ENCODE peak calls at places on chromosomes 5 and 9, in seven cellular contexts. One of them, this sample, is unnamed.

GRCh38 chr9:133467101-133467500 is 7.3 kb downstream of the CACFD1 start:
- DNase-seq in pancreas: peak; percentile 35
- DNase-seq in GM12865: no peak
- DNase-seq in MCF 10A: no peak
- DNase-seq in GM20000: no peak
- DNase-seq in thoracic aorta: no peak
- DNase-seq in neural crest cell: no peak
- DNase-seq in this sample: peak; percentile 38

GRCh38 chr9:108213516-108213915 is 642.3 kb downstream of the ACTL7B start:
- DNase-seq in pancreas: no peak
- DNase-seq in GM12865: no peak
- DNase-seq in MCF 10A: no peak
- DNase-seq in GM20000: no peak
- DNase-seq in thoracic aorta: no peak
- DNase-seq in neural crest cell: no peak
- DNase-seq in this sample: no peak

GRCh38 chr5:169012471-169012870 is 288.5 kb downstream of the SLIT3 start:
- DNase-seq in pancreas: no peak
- DNase-seq in GM12865: no peak
- DNase-seq in MCF 10A: no peak
- DNase-seq in GM20000: no peak
- DNase-seq in thoracic aorta: no peak
- DNase-seq in neural crest cell: no peak
- DNase-seq in this sample: no peak

GRCh38 chr9:92728831-92729734 is 35.5 kb downstream of the BICD2 start:
- DNase-seq in pancreas: peak; percentile 39
- DNase-seq in GM12865: peak; percentile 69
- DNase-seq in MCF 10A: no peak
- DNase-seq in GM20000: peak; percentile 73
- DNase-seq in thoracic aorta: no peak
- DNase-seq in neural crest cell: no peak
- DNase-seq in this sample: peak; percentile 30

GRCh38 chr9:1604942-1605560 is 410.1 kb upstream of the SMARCA2 start:
- DNase-seq in pancreas: no peak
- DNase-seq in GM12865: peak; percentile 70
- DNase-seq in MCF 10A: peak; percentile 56
- DNase-seq in GM20000: peak; percentile 51
- DNase-seq in thoracic aorta: no peak
- DNase-seq in neural crest cell: no peak
- DNase-seq in this sample: no peak

GRCh38 chr9:109799792-109800191 is 19.8 kb downstream of the PALM2AKAP2 start:
- DNase-seq in pancreas: no peak
- DNase-seq in GM12865: no peak
- DNase-seq in MCF 10A: no peak
- DNase-seq in GM20000: no peak
- DNase-seq in thoracic aorta: no peak
- DNase-seq in neural crest cell: no peak
- DNase-seq in this sample: no peak

GRCh38 chr9:112535811-112536210 is 49.2 kb downstream of the KIAA1958 start:
- DNase-seq in pancreas: no peak
- DNase-seq in GM12865: no peak
- DNase-seq in MCF 10A: no peak
- DNase-seq in GM20000: no peak
- DNase-seq in thoracic aorta: no peak
- DNase-seq in neural crest cell: no peak
- DNase-seq in this sample: no peak

GRCh38 chr5:158162479-158162878 is 303.5 kb upstream of the CLINT1 start:
- DNase-seq in pancreas: no peak
- DNase-seq in GM12865: no peak
- DNase-seq in MCF 10A: no peak
- DNase-seq in GM20000: no peak
- DNase-seq in thoracic aorta: no peak
- DNase-seq in neural crest cell: no peak
- DNase-seq in this sample: no peak

GRCh38 chr5:71699751-71700150 is 19.3 kb upstream of the CARTPT start:
- DNase-seq in pancreas: no peak
- DNase-seq in GM12865: no peak
- DNase-seq in MCF 10A: no peak
- DNase-seq in GM20000: no peak
- DNase-seq in thoracic aorta: no peak
- DNase-seq in neural crest cell: no peak
- DNase-seq in this sample: no peak

GRCh38 chr5:170393958-170394357 is 4.8 kb upstream of the KCNMB1 start:
- DNase-seq in pancreas: no peak
- DNase-seq in GM12865: no peak
- DNase-seq in MCF 10A: no peak
- DNase-seq in GM20000: no peak
- DNase-seq in thoracic aorta: no peak
- DNase-seq in neural crest cell: no peak
- DNase-seq in this sample: no peak

GRCh38 chr5:137461636-137462596 is 37.2 kb downstream of the SPOCK1 start:
- DNase-seq in pancreas: no peak
- DNase-seq in GM12865: no peak
- DNase-seq in MCF 10A: no peak
- DNase-seq in GM20000: no peak
- DNase-seq in thoracic aorta: no peak
- DNase-seq in neural crest cell: no peak
- DNase-seq in this sample: no peak

GRCh38 chr9:119369670-119370366 is 583 bp upstream of the BRINP1 start:
- DNase-seq in pancreas: no peak
- DNase-seq in GM12865: no peak
- DNase-seq in MCF 10A: no peak
- DNase-seq in GM20000: no peak
- DNase-seq in thoracic aorta: no peak
- DNase-seq in neural crest cell: no peak
- DNase-seq in this sample: no peak

GRCh38 chr5:88818296-88818695 is 64.7 kb downstream of the MEF2C start:
- DNase-seq in pancreas: no peak
- DNase-seq in GM12865: no peak
- DNase-seq in MCF 10A: no peak
- DNase-seq in GM20000: no peak
- DNase-seq in thoracic aorta: no peak
- DNase-seq in neural crest cell: no peak
- DNase-seq in this sample: no peak

GRCh38 chr5:57033103-57033502 is 81.2 kb upstream of the MIER3 start:
- DNase-seq in pancreas: no peak
- DNase-seq in GM12865: no peak
- DNase-seq in MCF 10A: peak; percentile 84
- DNase-seq in GM20000: no peak
- DNase-seq in thoracic aorta: no peak
- DNase-seq in neural crest cell: no peak
- DNase-seq in this sample: no peak

GRCh38 chr5:109951348-109951747 is 261.6 kb downstream of the MAN2A1 start:
- DNase-seq in pancreas: no peak
- DNase-seq in GM12865: no peak
- DNase-seq in MCF 10A: no peak
- DNase-seq in GM20000: no peak
- DNase-seq in thoracic aorta: no peak
- DNase-seq in neural crest cell: no peak
- DNase-seq in this sample: no peak

GRCh38 chr9:3848445-3849114 is 322.8 kb upstream of the RFX3 start:
- DNase-seq in pancreas: no peak
- DNase-seq in GM12865: no peak
- DNase-seq in MCF 10A: peak; percentile 46
- DNase-seq in GM20000: no peak
- DNase-seq in thoracic aorta: no peak
- DNase-seq in neural crest cell: peak; percentile 51
- DNase-seq in this sample: peak; percentile 66

GRCh38 chr9:93949694-93950449 is 5.3 kb downstream of the BARX1 start:
- DNase-seq in pancreas: no peak
- DNase-seq in GM12865: no peak
- DNase-seq in MCF 10A: peak; percentile 22
- DNase-seq in GM20000: no peak
- DNase-seq in thoracic aorta: no peak
- DNase-seq in neural crest cell: no peak
- DNase-seq in this sample: no peak
- TF ChIP-seq CTCF in pancreas: no peak
- TF ChIP-seq CTCF in GM12865: no peak
- TF ChIP-seq CTCF in MCF 10A: no peak
- TF ChIP-seq CTCF in GM20000: no peak
- TF ChIP-seq CTCF in thoracic aorta: no peak
- TF ChIP-seq CTCF in neural crest cell: no peak
- TF ChIP-seq CTCF in this sample: no peak

GRCh38 chr9:74645007-74645639 is 148.0 kb downstream of the RORB start:
- DNase-seq in pancreas: no peak
- DNase-seq in GM12865: peak; percentile 23
- DNase-seq in MCF 10A: peak; percentile 33
- DNase-seq in GM20000: peak; percentile 7
- DNase-seq in thoracic aorta: no peak
- DNase-seq in neural crest cell: peak; percentile 17
- DNase-seq in this sample: peak; percentile 11
- TF ChIP-seq CTCF in pancreas: peak; percentile 27
- TF ChIP-seq CTCF in GM12865: peak; percentile 52
- TF ChIP-seq CTCF in MCF 10A: peak; percentile 64
- TF ChIP-seq CTCF in GM20000: peak; percentile 19
- TF ChIP-seq CTCF in thoracic aorta: no peak
- TF ChIP-seq CTCF in neural crest cell: peak; percentile 76
- TF ChIP-seq CTCF in this sample: peak; percentile 59

DNA sequence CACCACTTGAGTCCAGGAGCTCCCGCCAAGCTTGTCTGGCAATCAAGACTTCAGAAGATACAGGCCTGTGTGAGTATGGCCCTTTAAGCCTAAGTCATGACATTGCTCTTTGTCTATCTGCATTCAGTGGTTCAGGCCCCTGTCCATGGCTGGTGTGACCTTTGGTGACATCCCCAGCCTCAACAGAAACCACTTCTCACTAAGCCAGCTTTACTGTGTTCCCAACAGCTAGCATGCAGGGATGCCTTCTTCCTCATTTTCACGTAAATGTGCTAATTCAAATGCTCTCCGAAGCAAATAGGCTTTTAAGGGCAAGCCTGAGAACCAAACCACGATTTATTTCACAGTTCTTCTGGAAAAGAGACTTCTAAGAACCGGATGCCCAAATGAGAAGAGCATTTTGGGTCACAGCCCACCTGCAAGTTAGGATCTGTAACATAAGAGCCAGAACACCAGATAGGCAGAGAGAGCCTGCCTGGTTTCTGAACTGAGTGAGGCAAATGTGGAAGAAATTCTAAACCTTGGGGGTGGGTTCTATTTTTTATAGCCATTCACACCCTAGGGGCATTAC is 14.9 kb downstream of the CD180 start:
- DNase-seq in pancreas: no peak
- DNase-seq in GM12865: no peak
- DNase-seq in MCF 10A: no peak
- DNase-seq in GM20000: no peak
- DNase-seq in thoracic aorta: no peak
- DNase-seq in neural crest cell: no peak
- DNase-seq in this sample: no peak
- TF ChIP-seq CTCF in pancreas: no peak
- TF ChIP-seq CTCF in GM12865: no peak
- TF ChIP-seq CTCF in MCF 10A: no peak
- TF ChIP-seq CTCF in GM20000: no peak
- TF ChIP-seq CTCF in thoracic aorta: no peak
- TF ChIP-seq CTCF in neural crest cell: no peak
- TF ChIP-seq CTCF in this sample: no peak

GRCh38 chr9:127455299-127455992 is 4.1 kb downstream of the LRSAM1 start:
- DNase-seq in pancreas: peak; percentile 72
- DNase-seq in GM12865: peak; percentile 30
- DNase-seq in MCF 10A: peak; percentile 32
- DNase-seq in GM20000: no peak
- DNase-seq in thoracic aorta: no peak
- DNase-seq in neural crest cell: no peak
- DNase-seq in this sample: no peak
- TF ChIP-seq CTCF in pancreas: no peak
- TF ChIP-seq CTCF in GM12865: peak; percentile 38
- TF ChIP-seq CTCF in MCF 10A: peak; percentile 26
- TF ChIP-seq CTCF in GM20000: no peak
- TF ChIP-seq CTCF in thoracic aorta: no peak
- TF ChIP-seq CTCF in neural crest cell: peak; percentile 29
- TF ChIP-seq CTCF in this sample: no peak

DNA sequence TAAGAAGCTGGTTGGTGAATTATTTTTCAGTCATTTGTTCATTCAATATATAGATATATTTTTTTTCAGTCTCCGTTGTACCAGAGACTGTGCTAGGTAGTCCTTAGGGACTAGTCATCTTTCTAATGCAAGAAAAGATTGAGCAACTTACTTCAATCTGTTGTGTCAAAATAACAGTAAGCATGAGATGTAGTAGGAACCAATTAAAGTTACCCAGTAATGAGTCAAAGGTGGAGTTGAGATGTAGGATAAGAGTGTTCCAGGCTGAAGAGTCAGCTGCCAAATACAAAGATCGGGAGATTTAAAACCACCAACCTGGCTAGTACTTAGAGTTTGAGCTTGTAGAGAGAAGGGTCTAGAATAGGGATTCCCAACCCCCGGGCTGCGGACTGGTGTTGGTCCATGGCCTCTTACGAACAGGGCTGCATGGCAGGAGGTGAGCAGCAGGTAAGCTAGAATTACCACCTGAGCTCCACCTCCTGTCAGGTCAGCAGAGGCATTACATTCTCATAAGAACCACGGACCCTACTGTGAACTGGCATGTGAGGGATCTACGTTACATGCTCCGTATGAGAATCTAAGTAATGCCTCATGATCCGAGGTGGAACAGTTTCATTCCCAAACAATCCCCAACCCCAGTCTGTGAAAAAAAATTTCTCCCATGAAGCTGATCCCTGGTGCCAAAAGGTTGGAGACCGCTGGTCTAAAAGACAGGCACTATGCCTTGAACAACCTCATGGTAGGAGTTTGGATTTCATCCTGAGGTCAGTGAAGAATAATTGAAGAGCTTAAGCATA is 1241.5 kb upstream of the WWC1 start:
- DNase-seq in pancreas: no peak
- DNase-seq in GM12865: no peak
- DNase-seq in MCF 10A: peak; percentile 69
- DNase-seq in GM20000: no peak
- DNase-seq in thoracic aorta: no peak
- DNase-seq in neural crest cell: no peak
- DNase-seq in this sample: no peak
- TF ChIP-seq CTCF in pancreas: no peak
- TF ChIP-seq CTCF in GM12865: no peak
- TF ChIP-seq CTCF in MCF 10A: no peak
- TF ChIP-seq CTCF in GM20000: no peak
- TF ChIP-seq CTCF in thoracic aorta: no peak
- TF ChIP-seq CTCF in neural crest cell: no peak
- TF ChIP-seq CTCF in this sample: no peak

DNA sequence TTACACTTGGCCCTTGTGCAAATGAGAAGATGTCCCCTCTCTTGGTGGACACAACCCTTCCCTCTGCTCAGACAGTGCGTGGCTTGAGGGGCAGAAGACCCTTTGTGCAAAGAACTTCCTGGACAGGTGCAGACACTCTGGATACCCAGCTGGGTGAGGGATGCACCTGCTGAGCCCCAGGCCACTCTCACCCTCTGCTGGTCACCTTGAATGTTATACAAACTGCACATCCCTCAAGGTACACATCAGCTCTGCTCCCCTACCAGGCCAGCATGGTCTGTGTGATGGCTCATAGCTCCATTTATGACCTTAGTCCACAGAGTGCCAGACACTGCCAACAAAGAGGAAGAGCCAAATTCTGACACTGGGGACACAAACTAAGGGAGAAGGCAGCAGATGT is 3.1 kb upstream of the DIRAS2 start:
- DNase-seq in pancreas: no peak
- DNase-seq in GM12865: peak; percentile 6
- DNase-seq in MCF 10A: no peak
- DNase-seq in GM20000: no peak
- DNase-seq in thoracic aorta: no peak
- DNase-seq in neural crest cell: no peak
- DNase-seq in this sample: no peak
- TF ChIP-seq CTCF in pancreas: no peak
- TF ChIP-seq CTCF in GM12865: no peak
- TF ChIP-seq CTCF in MCF 10A: no peak
- TF ChIP-seq CTCF in GM20000: no peak
- TF ChIP-seq CTCF in thoracic aorta: no peak
- TF ChIP-seq CTCF in neural crest cell: no peak
- TF ChIP-seq CTCF in this sample: no peak

This sample was measured in nephron progenitor cell.